ENCODE peak calls at places on chromosomes 6 and 20, in four cellular contexts. T is SK-N-SH, P is K562, Z is GM12878. Q is an unnamed sample.

GRCh38 chr6:12748815-12749521 is 32.4 kb downstream of the PHACTR1 start:
- DNase-seq in T (peak), P (no peak), Z (no peak), Q (peak)

GRCh38 chr6:112362827-112363565 is 15.9 kb downstream of the RFPL4B start:
- DNase-seq in T (no peak), P (no peak), Z (no peak), Q (no peak)

GRCh38 chr6:128062882-128063603 is 162.2 kb upstream of the THEMIS start:
- DNase-seq in T (no peak), P (no peak), Z (no peak), Q (no peak)

GRCh38 chr6:83546636-83547035 is 34.3 kb downstream of the PRSS35 start:
- DNase-seq in T (no peak), P (no peak), Z (no peak), Q (no peak)

GRCh38 chr20:44074252-44075151 is 112.5 kb downstream of the JPH2 start:
- DNase-seq in T (peak), P (no peak), Z (no peak), Q (no peak)

GRCh38 chr6:117338567-117338966 is 73.2 kb downstream of the VGLL2 start:
- DNase-seq in T (no peak), P (no peak), Z (no peak), Q (no peak)

GRCh38 chr6:157944983-157945931 is 36.4 kb upstream of the SYNJ2 start:
- DNase-seq in T (no peak), P (no peak), Z (no peak), Q (no peak)

GRCh38 chr6:2659882-2660281 is 90.8 kb downstream of the MYLK4 start:
- DNase-seq in T (no peak), P (no peak), Z (no peak), Q (no peak)

GRCh38 chr20:12660918-12661317 is 347.9 kb upstream of the SPTLC3 start:
- DNase-seq in T (peak), P (no peak), Z (no peak), Q (peak)

GRCh38 chr20:571754-572331 is 28.3 kb upstream of the CSNK2A1 start:
- DNase-seq in T (peak), P (peak), Z (no peak), Q (peak)

DNA sequence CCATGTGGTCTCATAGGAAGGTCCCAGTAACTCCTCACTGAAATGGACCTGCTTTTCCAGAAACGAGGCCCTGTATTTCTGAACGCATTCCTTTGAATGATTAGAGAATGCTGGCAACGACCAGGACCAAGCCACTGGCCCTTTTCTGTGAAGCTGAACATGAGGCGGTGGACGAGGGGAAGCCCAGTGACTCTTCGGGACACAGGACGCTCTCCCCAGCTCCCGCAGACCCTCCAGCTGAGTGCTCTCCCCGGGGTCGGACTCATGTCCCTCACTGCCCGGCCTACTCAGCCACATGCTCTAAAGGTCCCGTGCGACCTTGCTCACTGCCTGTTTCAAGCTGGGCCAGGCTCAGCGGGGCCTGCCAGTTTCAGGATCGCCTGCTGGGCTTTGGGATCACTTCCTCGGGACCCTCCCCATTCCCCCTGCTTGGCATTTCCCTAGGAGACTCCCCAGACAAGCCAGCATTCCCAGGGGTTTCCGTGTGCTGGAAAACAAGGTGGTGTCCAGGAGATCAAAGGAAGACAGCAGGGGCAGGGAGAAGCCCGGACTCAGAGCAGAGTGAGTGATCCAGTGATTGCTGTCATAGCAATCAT is 2.6 kb upstream of the CST9 start:
- DNase-seq in T (no peak), P (no peak), Z (no peak), Q (no peak)
- TF ChIP-seq USF1 in T (no peak), P (no peak), Z (no peak), Q (no peak)

GRCh38 chr6:149499066-149499465 is 14.3 kb upstream of the ZC3H12D start:
- DNase-seq in T (no peak), P (no peak), Z (no peak), Q (no peak)
- TF ChIP-seq USF1 in T (no peak), P (no peak), Z (no peak), Q (no peak)

GRCh38 chr6:15479761-15480160 is 183.1 kb downstream of the DTNBP1 start:
- DNase-seq in T (no peak), P (no peak), Z (no peak), Q (no peak)
- TF ChIP-seq USF1 in T (no peak), P (no peak), Z (no peak), Q (no peak)

GRCh38 chr20:47027042-47027441 is 132.4 kb downstream of the EYA2 start:
- DNase-seq in T (no peak), P (no peak), Z (no peak), Q (no peak)
- TF ChIP-seq USF1 in T (no peak), P (no peak), Z (no peak), Q (no peak)

GRCh38 chr6:92160226-92160625 is 1259.1 kb downstream of the EPHA7 start:
- DNase-seq in T (no peak), P (no peak), Z (no peak), Q (no peak)

GRCh38 chr6:92161953-92162352 is 1257.4 kb downstream of the EPHA7 start:
- DNase-seq in T (no peak), P (no peak), Z (no peak), Q (no peak)

GRCh38 chr6:92159046-92159445 is 1260.3 kb downstream of the EPHA7 start:
- DNase-seq in T (no peak), P (peak), Z (no peak), Q (no peak)
- TF ChIP-seq USF1 in T (no peak), P (no peak), Z (no peak), Q (no peak)

DNA sequence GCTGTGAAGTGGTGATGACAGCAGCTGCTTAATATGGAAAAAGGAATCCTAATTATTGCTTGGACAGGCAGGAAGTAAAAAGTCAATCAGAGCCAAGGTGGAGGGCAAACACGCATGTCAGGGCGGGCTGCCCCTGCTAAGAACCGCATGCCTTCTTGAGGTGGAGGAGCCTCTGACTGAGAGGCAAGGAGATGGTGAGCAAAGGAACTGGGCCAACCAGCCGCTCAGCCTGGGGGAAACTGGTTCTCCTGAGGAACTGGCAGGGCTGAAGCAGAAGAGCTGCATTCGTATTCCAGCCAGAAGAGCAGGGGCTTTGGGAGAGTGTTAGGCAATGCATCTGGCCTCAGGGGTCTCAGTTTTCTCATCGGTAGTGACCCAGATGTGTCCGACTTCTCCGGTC is 13.1 kb upstream of the MLN start:
- DNase-seq in T (no peak), P (no peak), Z (no peak), Q (no peak)
- TF ChIP-seq USF1 in T (no peak), P (no peak), Z (no peak), Q (no peak)

GRCh38 chr6:17392978-17393334 is 439 bp upstream of the CAP2 start:
- DNase-seq in T (no peak), P (no peak), Z (no peak), Q (no peak)
- TF ChIP-seq USF1 in T (no peak), P (no peak), Z (no peak), Q (no peak)

DNA sequence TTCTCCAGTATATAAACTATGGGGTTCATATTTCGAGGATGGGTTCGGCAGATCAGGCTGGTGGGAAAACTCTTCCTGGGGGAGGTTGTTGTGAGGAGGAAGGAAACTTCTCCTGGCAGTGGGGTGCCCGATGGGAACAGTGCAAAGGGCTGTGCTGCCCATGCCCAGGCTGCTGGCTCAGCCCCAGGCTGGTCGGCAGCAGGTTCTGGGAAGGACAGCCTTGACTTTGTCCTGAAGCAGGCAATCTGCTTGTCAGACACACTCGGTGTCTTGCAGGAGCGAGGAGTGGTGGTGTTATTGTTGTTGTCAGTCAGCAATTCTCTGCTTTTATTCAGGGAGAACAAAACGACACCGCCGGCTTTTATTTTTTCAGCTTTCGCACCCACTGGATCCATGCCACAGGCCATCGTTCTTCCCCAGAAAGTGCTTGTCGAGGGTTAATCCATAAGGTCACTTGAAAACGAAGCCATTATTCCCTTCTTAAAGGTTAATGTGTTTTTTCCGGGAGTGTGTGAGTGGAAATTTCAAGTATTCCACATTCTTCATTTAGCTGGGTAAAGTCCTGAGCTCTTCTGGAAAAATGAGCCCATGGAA is 57.1 kb upstream of the STX16 start:
- DNase-seq in T (no peak), P (no peak), Z (no peak), Q (no peak)
- TF ChIP-seq USF1 in T (no peak), P (no peak), Z (no peak), Q (no peak)

GRCh38 chr6:34004706-34005105 is 141.2 kb downstream of the GRM4 start:
- DNase-seq in T (no peak), P (no peak), Z (no peak), Q (no peak)
- TF ChIP-seq USF1 in T (no peak), P (no peak), Z (no peak), Q (no peak)

DNA sequence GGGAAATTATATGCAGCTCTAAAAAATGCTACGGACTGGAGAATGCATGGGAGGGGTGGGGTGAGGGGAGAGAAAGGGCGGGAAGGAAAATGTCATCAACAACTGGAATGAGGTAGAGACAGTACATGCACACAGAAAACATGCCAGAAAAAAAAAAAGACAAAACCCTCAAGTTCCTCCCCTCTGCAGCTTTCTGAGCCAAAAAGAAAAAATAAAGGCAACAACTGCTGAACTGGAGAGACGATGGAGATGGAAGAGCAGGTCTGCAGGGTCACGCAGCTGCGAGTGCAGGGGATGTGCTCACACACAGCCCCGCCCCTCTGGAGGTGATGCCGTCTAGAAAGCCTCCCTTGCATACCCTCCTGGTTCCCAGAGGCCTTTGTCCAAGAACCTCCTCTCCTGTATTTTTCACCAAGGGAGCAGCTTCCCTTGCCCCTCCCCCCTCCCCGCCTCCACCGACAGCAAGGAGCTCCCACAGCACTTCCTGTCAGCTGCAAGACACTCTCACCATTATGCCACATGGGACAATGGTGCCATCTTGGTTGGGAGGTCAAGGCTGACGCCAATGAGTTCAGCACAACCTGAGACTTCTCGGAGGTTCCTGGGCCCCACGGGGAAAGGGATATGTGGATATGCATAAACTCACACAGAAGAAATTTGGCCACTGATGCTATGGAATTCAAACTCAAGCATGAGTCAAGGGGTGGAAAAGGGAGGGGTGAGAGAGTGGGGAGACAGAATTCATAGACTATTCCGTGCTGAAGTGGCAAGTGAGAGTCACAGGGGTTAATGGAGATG is 133.1 kb downstream of the SCML4 start:
- DNase-seq in T (no peak), P (no peak), Z (no peak), Q (no peak)
- TF ChIP-seq USF1 in T (no peak), P (no peak), Z (no peak), Q (no peak)

Q was measured in WTC11.